ENCODE peak calls at places on chromosomes 5 and 9, in five cellular contexts. One of them, this sample, is unnamed.

GRCh38 chr9:132792547-132792946 is 85.5 kb downstream of the AK8 start:
- DNase-seq in ovary: no peak
- DNase-seq in lung: no peak
- DNase-seq in SJSA1: no peak
- DNase-seq in effector memory CD4-positive, alpha-beta T cell: no peak
- DNase-seq in this sample: no peak

GRCh38 chr9:38229123-38229829 is 160.2 kb upstream of the SHB start:
- DNase-seq in ovary: no peak
- DNase-seq in lung: no peak
- DNase-seq in SJSA1: no peak
- DNase-seq in effector memory CD4-positive, alpha-beta T cell: no peak
- DNase-seq in this sample: no peak

GRCh38 chr5:178769617-178770290 is 39.3 kb upstream of the ZNF354A start:
- DNase-seq in ovary: no peak
- DNase-seq in lung: no peak
- DNase-seq in SJSA1: no peak
- DNase-seq in effector memory CD4-positive, alpha-beta T cell: no peak
- DNase-seq in this sample: no peak

GRCh38 chr5:135456238-135457099 is 4.3 kb upstream of the TIFAB start:
- DNase-seq in ovary: peak; percentile 16
- DNase-seq in lung: peak; percentile 66
- DNase-seq in SJSA1: no peak
- DNase-seq in effector memory CD4-positive, alpha-beta T cell: no peak
- DNase-seq in this sample: no peak

GRCh38 chr9:79623799-79624721 is 52.3 kb downstream of the TLE4 start:
- DNase-seq in ovary: no peak
- DNase-seq in lung: peak; percentile 32
- DNase-seq in SJSA1: no peak
- DNase-seq in effector memory CD4-positive, alpha-beta T cell: no peak
- DNase-seq in this sample: no peak

GRCh38 chr5:108345541-108346171 is 36.2 kb downstream of the FBXL17 start:
- DNase-seq in ovary: no peak
- DNase-seq in lung: no peak
- DNase-seq in SJSA1: no peak
- DNase-seq in effector memory CD4-positive, alpha-beta T cell: no peak
- DNase-seq in this sample: no peak

GRCh38 chr9:84609779-84610178 is 59.8 kb upstream of the NTRK2 start:
- DNase-seq in ovary: no peak
- DNase-seq in lung: no peak
- DNase-seq in SJSA1: no peak
- DNase-seq in effector memory CD4-positive, alpha-beta T cell: no peak
- DNase-seq in this sample: no peak

GRCh38 chr9:16680965-16681658 is 189.4 kb downstream of the BNC2 start:
- DNase-seq in ovary: no peak
- DNase-seq in lung: no peak
- DNase-seq in SJSA1: no peak
- DNase-seq in effector memory CD4-positive, alpha-beta T cell: no peak
- DNase-seq in this sample: no peak

GRCh38 chr5:14108170-14108996 is 34.8 kb upstream of the TRIO start:
- DNase-seq in ovary: peak; percentile 66
- DNase-seq in lung: peak; percentile 53
- DNase-seq in SJSA1: peak; percentile 81
- DNase-seq in effector memory CD4-positive, alpha-beta T cell: no peak
- DNase-seq in this sample: no peak

GRCh38 chr9:28024616-28025147 is 451.4 kb upstream of the C9orf72 start:
- DNase-seq in ovary: no peak
- DNase-seq in lung: no peak
- DNase-seq in SJSA1: no peak
- DNase-seq in effector memory CD4-positive, alpha-beta T cell: no peak
- DNase-seq in this sample: no peak

GRCh38 chr9:72635197-72635596 is 113.8 kb downstream of the TMC1 start:
- DNase-seq in ovary: no peak
- DNase-seq in lung: no peak
- DNase-seq in SJSA1: no peak
- DNase-seq in effector memory CD4-positive, alpha-beta T cell: no peak
- DNase-seq in this sample: no peak

GRCh38 chr5:103407399-103407798 is 148.8 kb downstream of the MACIR start:
- DNase-seq in ovary: no peak
- DNase-seq in lung: no peak
- DNase-seq in SJSA1: no peak
- DNase-seq in effector memory CD4-positive, alpha-beta T cell: no peak
- DNase-seq in this sample: no peak

GRCh38 chr9:83146325-83146724 is 83.4 kb upstream of the RASEF start:
- DNase-seq in ovary: no peak
- DNase-seq in lung: no peak
- DNase-seq in SJSA1: no peak
- DNase-seq in effector memory CD4-positive, alpha-beta T cell: no peak
- DNase-seq in this sample: no peak

GRCh38 chr9:3585616-3586015 is 59.8 kb upstream of the RFX3 start:
- DNase-seq in ovary: no peak
- DNase-seq in lung: no peak
- DNase-seq in SJSA1: no peak
- DNase-seq in effector memory CD4-positive, alpha-beta T cell: no peak
- DNase-seq in this sample: no peak

GRCh38 chr9:114512337-114512874 is 7.1 kb upstream of the WHRN start:
- DNase-seq in ovary: no peak
- DNase-seq in lung: no peak
- DNase-seq in SJSA1: no peak
- DNase-seq in effector memory CD4-positive, alpha-beta T cell: no peak
- DNase-seq in this sample: no peak

GRCh38 chr5:17305964-17306725 is 88.7 kb downstream of the BASP1 start:
- DNase-seq in ovary: no peak
- DNase-seq in lung: peak; percentile 50
- DNase-seq in SJSA1: peak; percentile 89
- DNase-seq in effector memory CD4-positive, alpha-beta T cell: no peak
- DNase-seq in this sample: no peak

GRCh38 chr9:86508208-86508903 is 154.1 kb upstream of the TUT7 start:
- DNase-seq in ovary: no peak
- DNase-seq in lung: no peak
- DNase-seq in SJSA1: no peak
- DNase-seq in effector memory CD4-positive, alpha-beta T cell: no peak
- DNase-seq in this sample: no peak

GRCh38 chr5:97231025-97231636 is 48.1 kb upstream of the RIOK2 start:
- DNase-seq in ovary: no peak
- DNase-seq in lung: no peak
- DNase-seq in SJSA1: no peak
- DNase-seq in effector memory CD4-positive, alpha-beta T cell: no peak
- DNase-seq in this sample: no peak

GRCh38 chr5:12477556-12477955 is 573.3 kb upstream of the CTNND2 start:
- DNase-seq in ovary: no peak
- DNase-seq in lung: no peak
- DNase-seq in SJSA1: no peak
- DNase-seq in effector memory CD4-positive, alpha-beta T cell: no peak
- DNase-seq in this sample: no peak

GRCh38 chr9:37026085-37026935 is 7.8 kb downstream of the PAX5 start:
- DNase-seq in ovary: no peak
- DNase-seq in lung: no peak
- DNase-seq in SJSA1: no peak
- DNase-seq in effector memory CD4-positive, alpha-beta T cell: no peak
- DNase-seq in this sample: no peak

GRCh38 chr9:70747335-70747734 is 332.9 kb upstream of the KLF9 start:
- DNase-seq in ovary: no peak
- DNase-seq in lung: no peak
- DNase-seq in SJSA1: no peak
- DNase-seq in effector memory CD4-positive, alpha-beta T cell: no peak
- DNase-seq in this sample: no peak

GRCh38 chr5:61362796-61363364 is 30.8 kb downstream of the ZSWIM6 start:
- DNase-seq in ovary: no peak
- DNase-seq in lung: no peak
- DNase-seq in SJSA1: no peak
- DNase-seq in effector memory CD4-positive, alpha-beta T cell: no peak
- DNase-seq in this sample: no peak

GRCh38 chr5:14487101-14487895 is 94.3 kb upstream of the OTULINL start:
- DNase-seq in ovary: no peak
- DNase-seq in lung: no peak
- DNase-seq in SJSA1: no peak
- DNase-seq in effector memory CD4-positive, alpha-beta T cell: no peak
- DNase-seq in this sample: no peak

GRCh38 chr9:4855861-4856260 is 63.1 kb downstream of the RCL1 start:
- DNase-seq in ovary: peak; percentile 60
- DNase-seq in lung: no peak
- DNase-seq in SJSA1: no peak
- DNase-seq in effector memory CD4-positive, alpha-beta T cell: no peak
- DNase-seq in this sample: no peak

GRCh38 chr5:111463304-111463703 is 49.0 kb downstream of the STARD4 start:
- DNase-seq in ovary: no peak
- DNase-seq in lung: no peak
- DNase-seq in SJSA1: no peak
- DNase-seq in effector memory CD4-positive, alpha-beta T cell: no peak
- DNase-seq in this sample: no peak

GRCh38 chr9:98793031-98793430 is 3.3 kb downstream of the ANKS6 start:
- DNase-seq in ovary: no peak
- DNase-seq in lung: no peak
- DNase-seq in SJSA1: no peak
- DNase-seq in effector memory CD4-positive, alpha-beta T cell: no peak
- DNase-seq in this sample: no peak

GRCh38 chr5:96885518-96886338 is 9.4 kb downstream of the ERAP2 start:
- DNase-seq in ovary: no peak
- DNase-seq in lung: no peak
- DNase-seq in SJSA1: no peak
- DNase-seq in effector memory CD4-positive, alpha-beta T cell: no peak
- DNase-seq in this sample: no peak

GRCh38 chr9:121860213-121860612 is 208.8 kb downstream of the DAB2IP start:
- DNase-seq in ovary: no peak
- DNase-seq in lung: no peak
- DNase-seq in SJSA1: peak; percentile 16
- DNase-seq in effector memory CD4-positive, alpha-beta T cell: no peak
- DNase-seq in this sample: no peak

GRCh38 chr5:168002116-168002515 is 289.3 kb upstream of the WWC1 start:
- DNase-seq in ovary: no peak
- DNase-seq in lung: no peak
- DNase-seq in SJSA1: no peak
- DNase-seq in effector memory CD4-positive, alpha-beta T cell: no peak
- DNase-seq in this sample: no peak

GRCh38 chr5:149205625-149206523 is 64.6 kb downstream of the ABLIM3 start:
- DNase-seq in ovary: no peak
- DNase-seq in lung: peak; percentile 56
- DNase-seq in SJSA1: peak; percentile 99
- DNase-seq in effector memory CD4-positive, alpha-beta T cell: no peak
- DNase-seq in this sample: no peak

GRCh38 chr9:4126184-4126865 is 173.5 kb downstream of the GLIS3 start:
- DNase-seq in ovary: no peak
- DNase-seq in lung: no peak
- DNase-seq in SJSA1: no peak
- DNase-seq in effector memory CD4-positive, alpha-beta T cell: no peak
- DNase-seq in this sample: no peak

GRCh38 chr5:34017254-34017653 is 9.4 kb upstream of the AMACR start:
- DNase-seq in ovary: no peak
- DNase-seq in lung: no peak
- DNase-seq in SJSA1: no peak
- DNase-seq in effector memory CD4-positive, alpha-beta T cell: no peak
- DNase-seq in this sample: no peak

DNA sequence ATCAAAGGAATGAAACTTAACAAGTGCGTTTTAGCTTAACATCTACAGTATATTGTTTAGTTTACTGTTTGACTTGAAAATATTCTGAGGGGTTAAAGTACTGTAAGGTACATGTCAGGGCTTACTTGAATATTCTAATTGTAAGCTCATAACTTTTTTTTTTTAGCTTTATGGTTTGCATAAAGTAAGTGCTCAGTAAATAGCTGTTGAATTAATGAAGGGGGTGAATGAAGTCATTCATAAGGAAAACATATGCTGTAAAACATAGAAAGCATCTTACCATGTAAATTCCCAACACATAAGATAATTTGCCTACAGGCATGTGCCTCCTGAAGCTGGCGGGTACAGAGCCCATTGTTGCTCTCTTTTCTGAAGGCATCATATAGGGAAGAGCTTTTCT is 3.0 kb downstream of the PIP5K1B start:
- DNase-seq in ovary: no peak
- DNase-seq in lung: no peak
- DNase-seq in SJSA1: no peak
- DNase-seq in effector memory CD4-positive, alpha-beta T cell: no peak
- DNase-seq in this sample: no peak
- H3K4me3 ChIP-seq in ovary: no peak overlapping the region
- H3K4me3 ChIP-seq in lung: no peak overlapping the region
- H3K4me3 ChIP-seq in SJSA1: no peak overlapping the region
- H3K4me3 ChIP-seq in effector memory CD4-positive, alpha-beta T cell: no peak overlapping the region
- H3K4me3 ChIP-seq in this sample: no peak overlapping the region

GRCh38 chr5:173823274-173823644 is 64.9 kb upstream of the CPEB4 start:
- DNase-seq in ovary: no peak
- DNase-seq in lung: no peak
- DNase-seq in SJSA1: no peak
- DNase-seq in effector memory CD4-positive, alpha-beta T cell: no peak
- DNase-seq in this sample: no peak
- H3K4me1 ChIP-seq in ovary: peaks cover 8% of the 10 kb centered on the region
- H3K4me1 ChIP-seq in lung: peaks cover 4% of the 10 kb centered on the region
- H3K4me1 ChIP-seq in SJSA1: peaks cover 18% of the 10 kb centered on the region
- H3K4me1 ChIP-seq in effector memory CD4-positive, alpha-beta T cell: peaks cover 7% of the 10 kb centered on the region
- H3K4me1 ChIP-seq in this sample: no peaks in the 10 kb centered on the region

GRCh38 chr5:176625966-176626875 is 4.1 kb downstream of the SNCB start:
- DNase-seq in ovary: no peak
- DNase-seq in lung: no peak
- DNase-seq in SJSA1: no peak
- DNase-seq in effector memory CD4-positive, alpha-beta T cell: no peak
- DNase-seq in this sample: no peak
- H3K27me3 ChIP-seq in ovary: no peaks in the 10 kb centered on the region
- H3K27me3 ChIP-seq in lung: peaks cover 19% of the 10 kb centered on the region
- H3K27me3 ChIP-seq in SJSA1: peaks cover 92% of the 10 kb centered on the region
- H3K27me3 ChIP-seq in effector memory CD4-positive, alpha-beta T cell: peaks cover 24% of the 10 kb centered on the region
- H3K27me3 ChIP-seq in this sample: peaks cover 16% of the 10 kb centered on the region

GRCh38 chr5:78907255-78907886 is 77.7 kb downstream of the ARSB start:
- DNase-seq in ovary: no peak
- DNase-seq in lung: no peak
- DNase-seq in SJSA1: peak; percentile 90
- DNase-seq in effector memory CD4-positive, alpha-beta T cell: no peak
- DNase-seq in this sample: no peak
- H3K4me3 ChIP-seq in ovary: no peak overlapping the region
- H3K4me3 ChIP-seq in lung: no peak overlapping the region
- H3K4me3 ChIP-seq in SJSA1: peak overlapping the region; percentile 4
- H3K4me3 ChIP-seq in effector memory CD4-positive, alpha-beta T cell: no peak overlapping the region
- H3K4me3 ChIP-seq in this sample: no peak overlapping the region

GRCh38 chr5:132213666-132214065 is 14.0 kb downstream of the P4HA2 start:
- DNase-seq in ovary: no peak
- DNase-seq in lung: no peak
- DNase-seq in SJSA1: no peak
- DNase-seq in effector memory CD4-positive, alpha-beta T cell: no peak
- DNase-seq in this sample: no peak
- H3K4me1 ChIP-seq in ovary: peaks cover 5% of the 10 kb centered on the region
- H3K4me1 ChIP-seq in lung: peaks cover 3% of the 10 kb centered on the region
- H3K4me1 ChIP-seq in SJSA1: peaks cover 11% of the 10 kb centered on the region
- H3K4me1 ChIP-seq in effector memory CD4-positive, alpha-beta T cell: no peaks in the 10 kb centered on the region
- H3K4me1 ChIP-seq in this sample: no peaks in the 10 kb centered on the region

This sample was measured in CD8-positive, alpha-beta T cell.